ENCODE peak calls at places on chromosomes 2 and 18, in seven cellular contexts. J, C, D, Y, Q, X and G are unnamed samples.

GRCh38 chr18:55272510-55273243 is 313.4 kb upstream of the CCDC68 start:
- DNase-seq in J (no peak), C (no peak), D (no peak), Y (no peak), Q (no peak), X (no peak), G (no peak)

GRCh38 chr2:115194623-115195022 is 752.2 kb downstream of the DPP10 start:
- DNase-seq in J (no peak), C (no peak), D (no peak), Y (no peak), Q (no peak), X (no peak), G (no peak)

GRCh38 chr18:11607897-11608296 is 1.5 kb upstream of the SLC35G4 start:
- DNase-seq in J (no peak), C (no peak), D (no peak), Y (no peak), Q (peak; percentile 11), X (no peak), G (no peak)

GRCh38 chr18:58565021-58565420 is 63.9 kb downstream of the ALPK2 start:
- DNase-seq in J (no peak), C (no peak), D (peak; percentile 61), Y (no peak), Q (no peak), X (no peak), G (peak; percentile 53)

GRCh38 chr2:6764968-6765723 is 100.6 kb downstream of the CMPK2 start:
- DNase-seq in J (no peak), C (no peak), D (no peak), Y (no peak), Q (no peak), X (no peak), G (no peak)

GRCh38 chr2:238651306-238652052 is 196.4 kb upstream of the TWIST2 start:
- DNase-seq in J (no peak), C (no peak), D (peak; percentile 8), Y (no peak), Q (no peak), X (no peak), G (no peak)

GRCh38 chr2:119679846-119680245 is 845 bp downstream of the TMEM177 start:
- DNase-seq in J (no peak), C (no peak), D (no peak), Y (no peak), Q (peak; percentile 18), X (no peak), G (no peak)

GRCh38 chr2:12313445-12314118 is 403.2 kb upstream of the TRIB2 start:
- DNase-seq in J (no peak), C (no peak), D (no peak), Y (no peak), Q (peak; percentile 3), X (no peak), G (no peak)

GRCh38 chr2:46050489-46050888 is 246.7 kb upstream of the EPAS1 start:
- DNase-seq in J (no peak), C (no peak), D (no peak), Y (no peak), Q (no peak), X (peak; percentile 24), G (no peak)

GRCh38 chr18:54871231-54871630 is 43.0 kb downstream of the RAB27B start:
- DNase-seq in J (no peak), C (no peak), D (no peak), Y (no peak), Q (no peak), X (no peak), G (no peak)

GRCh38 chr2:232523682-232524597 is 2.0 kb upstream of the CHRND start:
- DNase-seq in J (peak; percentile 37), C (no peak), D (no peak), Y (peak; percentile 44), Q (peak; percentile 92), X (no peak), G (peak; percentile 67)

GRCh38 chr18:48017625-48018024 is 87.2 kb upstream of the SMAD2 start:
- DNase-seq in J (no peak), C (no peak), D (no peak), Y (no peak), Q (no peak), X (no peak), G (no peak)

GRCh38 chr18:55228707-55229106 is 269.4 kb upstream of the CCDC68 start:
- DNase-seq in J (no peak), C (no peak), D (no peak), Y (no peak), Q (peak; percentile 47), X (no peak), G (no peak)

GRCh38 chr2:109062558-109063325 is 66.3 kb upstream of the SH3RF3 start:
- DNase-seq in J (no peak), C (no peak), D (no peak), Y (no peak), Q (peak; percentile 44), X (no peak), G (no peak)

GRCh38 chr2:26580751-26581150 is 60.4 kb downstream of the CIB4 start:
- DNase-seq in J (no peak), C (no peak), D (no peak), Y (no peak), Q (no peak), X (no peak), G (no peak)

GRCh38 chr2:196566969-196567666 is 72.4 kb upstream of the CCDC150 start:
- DNase-seq in J (no peak), C (no peak), D (no peak), Y (no peak), Q (no peak), X (no peak), G (no peak)

GRCh38 chr2:20282916-20283592 is 58.1 kb upstream of the SDC1 start:
- DNase-seq in J (no peak), C (no peak), D (no peak), Y (no peak), Q (no peak), X (peak; percentile 60), G (no peak)

GRCh38 chr2:106812377-106812776 is 73.6 kb downstream of the ST6GAL2 start:
- DNase-seq in J (no peak), C (no peak), D (no peak), Y (no peak), Q (no peak), X (no peak), G (no peak)

GRCh38 chr2:106816974-106817373 is 69.0 kb downstream of the ST6GAL2 start:
- DNase-seq in J (no peak), C (no peak), D (no peak), Y (no peak), Q (no peak), X (no peak), G (no peak)
- TF ChIP-seq CTCF in J (no peak), C (no peak), D (no peak), Y (no peak), Q (no peak), X (no peak), G (no peak)

DNA sequence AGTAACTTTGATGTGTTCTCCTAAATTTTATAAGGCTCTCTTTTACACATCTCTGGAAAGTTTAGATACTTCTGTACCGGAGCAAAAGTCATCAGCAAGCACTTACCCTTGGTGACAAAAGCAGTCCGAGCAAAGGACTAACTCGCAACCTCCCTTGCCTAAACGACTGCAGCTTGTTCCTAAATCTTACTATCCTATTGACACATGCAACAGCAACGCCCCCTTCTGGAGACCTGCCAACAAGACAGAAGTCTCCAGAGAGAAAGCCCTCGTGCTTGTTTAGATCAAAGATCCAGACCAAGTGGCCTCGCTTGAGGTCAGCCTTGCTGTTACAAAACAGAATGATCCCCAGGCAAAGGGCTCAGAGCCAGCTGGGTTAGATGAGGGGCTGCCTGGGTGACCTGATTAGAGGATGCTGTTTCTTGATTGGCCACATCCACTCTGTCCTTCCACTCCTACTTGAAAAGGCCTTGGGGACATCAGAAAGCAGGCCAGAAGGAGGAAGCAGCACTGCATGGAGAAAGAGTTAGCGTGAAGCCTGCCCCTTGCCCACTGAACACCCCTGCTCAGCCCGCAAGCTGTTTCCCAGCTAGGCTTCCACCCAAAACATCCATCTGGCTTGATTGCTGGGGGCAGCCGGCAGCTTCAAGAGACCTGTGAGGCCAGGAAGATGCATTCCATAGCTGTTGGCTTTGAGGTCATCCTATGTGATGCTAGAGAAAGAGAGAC is 94.3 kb downstream of the HNRNPLL start:
- DNase-seq in J (peak; percentile 75), C (peak; percentile 90), D (peak; percentile 78), Y (peak; percentile 63), Q (peak; percentile 93), X (peak; percentile 79), G (peak; percentile 77)
- TF ChIP-seq CTCF in J (peak; percentile 84), C (no peak), D (peak; percentile 80), Y (peak; percentile 84), Q (peak; percentile 89), X (peak; percentile 45), G (peak; percentile 88)

GRCh38 chr2:10027931-10028330 is 15.4 kb upstream of the KLF11 start:
- DNase-seq in J (no peak), C (no peak), D (no peak), Y (no peak), Q (no peak), X (no peak), G (no peak)

GRCh38 chr2:10029875-10030223 is 13.5 kb upstream of the KLF11 start:
- DNase-seq in J (no peak), C (no peak), D (no peak), Y (no peak), Q (no peak), X (no peak), G (no peak)

GRCh38 chr2:10026940-10027569 is 16.3 kb upstream of the KLF11 start:
- DNase-seq in J (no peak), C (no peak), D (no peak), Y (no peak), Q (no peak), X (no peak), G (no peak)

GRCh38 chr2:10028988-10029874 is 14.1 kb upstream of the KLF11 start:
- DNase-seq in J (no peak), C (peak; percentile 75), D (peak; percentile 87), Y (no peak), Q (peak; percentile 59), X (no peak), G (peak; percentile 84)

DNA sequence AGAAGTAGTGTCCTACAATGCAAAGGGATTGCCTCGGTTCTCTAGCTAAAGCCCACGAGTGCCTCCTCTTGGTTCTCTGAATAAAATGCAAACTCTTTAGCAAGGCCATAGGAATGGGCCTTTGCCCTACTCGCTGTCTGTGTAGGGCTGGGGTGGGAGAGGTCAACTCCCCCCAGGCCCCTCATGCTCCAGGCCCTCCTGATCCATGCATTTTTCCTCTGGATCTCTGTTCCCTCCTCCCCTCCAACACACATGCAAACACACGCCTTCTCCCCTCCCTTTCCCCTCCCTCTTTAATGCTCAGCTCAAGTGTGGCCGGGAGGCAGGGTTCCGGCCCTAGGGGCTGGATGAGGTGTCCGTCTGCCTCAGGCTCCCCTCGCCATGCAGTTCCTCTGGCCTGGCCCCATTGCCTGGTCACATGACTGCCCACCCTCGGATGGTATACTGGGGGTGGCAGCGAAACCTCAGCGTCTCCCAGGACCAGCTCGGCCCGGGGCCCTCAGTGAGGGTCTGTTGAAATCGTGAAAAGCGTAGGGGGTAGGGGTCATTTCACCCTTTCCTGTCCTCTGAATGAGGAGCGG is 14.9 kb upstream of the KLF11 start:
- DNase-seq in J (no peak), C (no peak), D (no peak), Y (no peak), Q (peak; percentile 40), X (no peak), G (no peak)
- TF ChIP-seq CTCF in J (no peak), C (no peak), D (peak; percentile 25), Y (no peak), Q (peak; percentile 34), X (no peak), G (peak; percentile 44)

DNA sequence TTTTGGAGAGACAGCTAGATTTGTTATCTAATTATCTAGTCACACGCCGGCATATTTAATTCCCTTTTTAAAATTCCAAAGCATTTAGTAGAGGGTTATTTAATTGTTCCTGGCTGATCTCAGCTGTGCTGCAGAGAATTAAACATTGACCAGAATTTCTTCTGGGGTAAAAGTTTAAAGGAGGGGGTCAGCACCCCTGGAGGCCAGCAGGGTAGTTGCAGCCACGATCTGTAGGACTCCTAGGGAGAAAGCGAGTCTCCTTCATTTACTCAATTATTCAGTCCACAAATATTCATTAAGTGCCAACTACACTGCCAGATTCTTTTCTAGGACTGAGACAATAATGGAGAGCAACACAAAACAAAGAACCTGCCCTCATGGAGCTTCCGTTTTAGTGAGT is 294.3 kb downstream of the RDH14 start:
- DNase-seq in J (no peak), C (no peak), D (no peak), Y (no peak), Q (no peak), X (no peak), G (no peak)
- TF ChIP-seq CTCF in J (peak; percentile 43), C (no peak), D (no peak), Y (peak; percentile 10), Q (peak; percentile 40), X (no peak), G (no peak)